ENCODE peak calls at places on chromosomes 2 and 18, in seven cellular contexts. O, I, G, Y, W, S and L are unnamed samples.

GRCh38 chr2:191869178-191869577 is 22.3 kb upstream of the CAVIN2 start:
- DNase-seq in Y (peak; percentile 46), S (no peak), W (peak; percentile 75), I (peak; percentile 91), O (peak; percentile 56), G (peak; percentile 86), L (peak; percentile 30)

GRCh38 chr2:128787616-128788015 is 468.9 kb upstream of the HS6ST1 start:
- DNase-seq in W (no peak), S (no peak), Y (no peak), G (peak; percentile 4), O (no peak), I (no peak), L (no peak)

GRCh38 chr2:234156326-234156725 is 105.8 kb downstream of the SPP2 start:
- DNase-seq in W (no peak), S (no peak), G (no peak), O (no peak), Y (no peak), I (no peak), L (no peak)

GRCh38 chr2:224363281-224363680 is 38.6 kb downstream of the FAM124B start:
- DNase-seq in G (no peak), W (no peak), Y (no peak), O (no peak), S (no peak), I (peak; percentile 25), L (no peak)

GRCh38 chr2:131125195-131125757 is 20.1 kb downstream of the PLEKHB2 start:
- DNase-seq in W (no peak), Y (no peak), O (no peak), S (no peak), I (no peak), G (no peak), L (no peak)

GRCh38 chr2:42064417-42064942 is 16.7 kb downstream of the PKDCC start:
- DNase-seq in O (no peak), I (no peak), S (peak; percentile 49), G (no peak), Y (peak; percentile 91), W (no peak), L (peak; percentile 96)

GRCh38 chr2:43068053-43068471 is 158.3 kb downstream of the ZFP36L2 start:
- DNase-seq in Y (no peak), W (no peak), G (peak; percentile 59), S (no peak), O (peak; percentile 83), I (no peak), L (no peak)

GRCh38 chr18:36519358-36519757 is 221.8 kb downstream of the FHOD3 start:
- DNase-seq in G (no peak), O (no peak), Y (peak; percentile 1), I (no peak), W (no peak), S (no peak), L (peak; percentile 52)

GRCh38 chr2:119706196-119706595 is 27.2 kb downstream of the TMEM177 start:
- DNase-seq in I (no peak), O (no peak), Y (no peak), G (no peak), W (no peak), S (no peak), L (no peak)

GRCh38 chr2:6780765-6781274 is 84.9 kb downstream of the CMPK2 start:
- DNase-seq in G (no peak), Y (peak; percentile 68), W (no peak), O (no peak), S (no peak), I (no peak), L (peak; percentile 24)

GRCh38 chr2:38709515-38710194 is 41.5 kb downstream of the SRSF7 start:
- DNase-seq in I (peak; percentile 55), S (no peak), O (no peak), Y (no peak), G (no peak), W (no peak), L (no peak)

GRCh38 chr2:138087761-138088602 is 123.7 kb downstream of the HNMT start:
- DNase-seq in S (no peak), I (no peak), G (no peak), W (no peak), Y (no peak), O (no peak), L (no peak)

GRCh38 chr2:27627963-27628766 is 647 bp downstream of the CCDC121 start:
- DNase-seq in G (no peak), W (no peak), I (peak; percentile 77), O (no peak), Y (peak; percentile 96), S (peak; percentile 88), L (peak; percentile 96)

GRCh38 chr18:63031439-63031838 is 288.1 kb downstream of the BCL2 start:
- DNase-seq in G (no peak), O (no peak), W (no peak), S (no peak), I (no peak), Y (no peak), L (no peak)

GRCh38 chr2:241507430-241508239 is 749 bp downstream of the STK25 start:
- DNase-seq in W (no peak), S (peak; percentile 54), I (peak; percentile 70), Y (peak; percentile 77), G (peak; percentile 57), O (peak; percentile 51), L (peak; percentile 33)

GRCh38 chr18:23958036-23958435 is 56.5 kb upstream of the TTC39C start:
- DNase-seq in W (no peak), S (no peak), Y (no peak), O (no peak), I (no peak), G (no peak), L (no peak)

GRCh38 chr2:144438722-144439508 is 81.0 kb downstream of the ZEB2 start:
- DNase-seq in S (no peak), O (no peak), G (no peak), I (no peak), W (no peak), Y (no peak), L (no peak)

GRCh38 chr18:65788373-65788772 is 37.6 kb downstream of the CDH7 start:
- DNase-seq in Y (no peak), I (no peak), S (no peak), G (peak; percentile 29), O (no peak), W (no peak), L (no peak)

GRCh38 chr2:218260742-218261423 is at the start of gene GPBAR1:
- DNase-seq in S (no peak), Y (peak; percentile 37), I (peak; percentile 71), O (no peak), G (peak; percentile 87), W (no peak), L (no peak)

GRCh38 chr2:172281648-172282576 is 145.5 kb upstream of the ITGA6 start:
- DNase-seq in Y (peak; percentile 93), W (no peak), G (no peak), O (no peak), S (no peak), I (no peak), L (peak; percentile 92)

GRCh38 chr2:190404487-190404886 is 3.7 kb upstream of the MFSD6 start:
- DNase-seq in W (no peak), G (no peak), I (peak; percentile 77), S (peak; percentile 40), Y (no peak), O (no peak), L (peak; percentile 65)

DNA sequence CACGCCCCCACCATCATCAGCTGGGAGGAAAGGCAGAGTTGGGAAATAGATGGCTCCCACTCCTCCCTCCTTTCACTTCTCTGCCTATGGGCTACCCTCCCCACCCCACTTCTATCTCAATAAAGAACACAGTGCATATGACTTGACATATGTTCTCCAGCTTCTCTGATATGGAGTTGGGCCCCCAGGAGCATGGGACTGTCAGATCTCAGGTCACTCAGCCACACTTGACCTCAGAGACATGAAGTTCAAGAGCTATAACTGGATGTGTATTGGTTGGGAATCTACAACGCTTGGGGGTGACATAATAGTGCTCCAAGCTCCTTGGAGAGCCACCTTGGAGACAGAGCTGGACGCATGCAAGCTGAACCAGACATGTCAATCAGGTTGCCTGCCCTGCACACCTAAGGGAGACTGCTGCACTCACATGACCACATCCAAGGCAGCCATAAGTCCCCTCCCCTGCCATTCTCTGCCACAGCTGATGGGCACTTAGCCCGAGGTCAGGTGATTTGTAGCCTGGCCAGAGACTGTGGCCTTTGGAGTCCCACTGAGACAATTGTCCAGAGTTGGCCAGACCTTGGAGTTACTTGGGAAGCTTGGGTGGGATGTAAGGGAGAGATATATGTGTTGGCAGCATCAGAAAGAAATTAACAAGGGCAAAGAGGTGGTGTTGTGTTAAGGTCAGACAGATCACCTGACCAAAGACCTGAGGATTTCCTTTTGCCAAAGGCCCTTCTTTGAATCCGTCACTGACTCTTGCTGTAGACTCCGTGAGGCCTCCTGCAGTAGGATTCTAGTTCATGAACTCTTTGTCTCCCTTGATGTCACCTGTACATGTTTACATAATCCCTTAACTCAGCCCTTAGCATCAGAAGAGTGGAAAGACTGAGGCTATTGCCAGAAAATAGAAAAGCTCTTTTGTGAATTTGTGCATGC is 3.7 kb downstream of the INHA start:
- DNase-seq in W (no peak), S (no peak), O (no peak), G (no peak), Y (no peak), I (no peak), L (no peak)
- H2AK5ac ChIP-seq in W (peak overlapping the region; percentile 33), S (peak overlapping the region; percentile 40), O (peak overlapping the region; percentile 81), G (no peak overlapping the region), Y (no peak overlapping the region), I (peak overlapping the region; percentile 41), L (no peak overlapping the region)

DNA sequence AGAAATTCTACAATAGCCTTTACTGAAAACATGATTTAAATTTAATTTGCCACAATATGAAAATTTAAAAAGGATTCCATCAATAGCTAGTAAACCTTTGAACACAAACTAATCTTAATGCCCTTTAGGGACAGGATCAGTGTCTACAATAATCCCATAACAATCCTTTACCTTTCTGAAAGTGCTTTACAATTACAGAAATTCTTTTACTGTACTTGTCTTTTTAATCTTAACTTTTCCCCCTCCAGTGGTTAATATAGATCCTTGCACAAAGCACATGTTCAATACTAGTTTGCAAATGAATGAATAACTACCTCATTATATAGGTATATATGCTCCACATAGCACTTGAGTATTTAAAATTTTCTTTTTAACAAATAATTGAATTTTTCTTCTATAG is 122.6 kb downstream of the PLEKHA3 start:
- DNase-seq in G (no peak), S (no peak), I (no peak), W (no peak), O (no peak), Y (no peak), L (no peak)
- H2AK5ac ChIP-seq in G (no peak overlapping the region), S (no peak overlapping the region), I (no peak overlapping the region), W (no peak overlapping the region), O (no peak overlapping the region), Y (no peak overlapping the region), L (no peak overlapping the region)

GRCh38 chr2:147030966-147031760 is 813.7 kb upstream of the ACVR2A start:
- DNase-seq in I (no peak), O (no peak), W (no peak), Y (peak; percentile 10), G (no peak), S (no peak), L (peak; percentile 54)
- H2AK5ac ChIP-seq in I (no peak overlapping the region), O (no peak overlapping the region), W (no peak overlapping the region), Y (no peak overlapping the region), G (no peak overlapping the region), S (no peak overlapping the region), L (no peak overlapping the region)

GRCh38 chr2:178628590-178628989 is 148.3 kb downstream of the PLEKHA3 start:
- DNase-seq in G (no peak), Y (peak; percentile 28), W (no peak), S (no peak), O (no peak), I (no peak), L (no peak)
- H2AK5ac ChIP-seq in G (no peak overlapping the region), Y (no peak overlapping the region), W (no peak overlapping the region), S (no peak overlapping the region), O (no peak overlapping the region), I (no peak overlapping the region), L (no peak overlapping the region)